ENCODE peak calls at places on chromosomes 11 and 22, in four cellular contexts. Y is IMR-90, J is H1, W is mesendoderm. H is an unnamed sample.

GRCh38 chr22:24391836-24392217 is 35.6 kb upstream of the ADORA2A start:
- DNase-seq in Y (peak), J (no peak), W (no peak), H (no peak)

GRCh38 chr11:2520736-2521035 is 75.9 kb downstream of the KCNQ1 start:
- DNase-seq in Y (no peak), J (no peak), W (peak), H (no peak)

GRCh38 chr22:24236656-24237055 is 8.2 kb downstream of the GGT5 start:
- DNase-seq in Y (no peak), J (no peak), W (no peak), H (no peak)

GRCh38 chr11:58770627-58771457 is 39.1 kb upstream of the GLYAT start:
- DNase-seq in Y (peak), J (no peak), W (no peak), H (no peak)

GRCh38 chr11:66412110-66412509 is 8.7 kb upstream of the NPAS4 start:
- DNase-seq in Y (no peak), J (no peak), W (no peak), H (no peak)

GRCh38 chr11:128174465-128175101 is 412.8 kb downstream of the ETS1 start:
- DNase-seq in Y (peak), J (no peak), W (peak), H (peak)

GRCh38 chr11:125975634-125976033 is 29.8 kb downstream of the VSIG10L2 start:
- DNase-seq in Y (no peak), J (no peak), W (no peak), H (no peak)

GRCh38 chr11:128471138-128471661 is 116.2 kb downstream of the ETS1 start:
- DNase-seq in Y (no peak), J (no peak), W (no peak), H (no peak)

GRCh38 chr11:111512296-111513239 is at the start of gene BTG4:
- DNase-seq in Y (no peak), J (no peak), W (peak), H (peak)

GRCh38 chr11:36088234-36088975 is 144.5 kb downstream of the LDLRAD3 start:
- DNase-seq in Y (peak), J (no peak), W (no peak), H (no peak)

GRCh38 chr11:108786281-108786990 is 121.6 kb downstream of the DDX10 start:
- DNase-seq in Y (no peak), J (no peak), W (no peak), H (no peak)

GRCh38 chr11:133706925-133707794 is 138.2 kb downstream of the SPATA19 start:
- DNase-seq in Y (no peak), J (no peak), W (no peak), H (no peak)

GRCh38 chr11:119474682-119475596 is 52.0 kb upstream of the THY1 start:
- DNase-seq in Y (peak), J (no peak), W (peak), H (peak)

GRCh38 chr11:1054143-1055108 is 17.9 kb upstream of the MUC6 start:
- DNase-seq in Y (no peak), J (no peak), W (no peak), H (no peak)

GRCh38 chr11:3865388-3866193 is 10.1 kb downstream of the STIM1 start:
- DNase-seq in Y (peak), J (no peak), W (no peak), H (no peak)

GRCh38 chr11:122271167-122271566 is 155.2 kb upstream of the BLID start:
- DNase-seq in Y (no peak), J (no peak), W (no peak), H (peak)

GRCh38 chr11:36391062-36391461 is 95.0 kb downstream of the PRR5L start:
- DNase-seq in Y (no peak), J (no peak), W (no peak), H (no peak)

GRCh38 chr22:50243704-50244419 is 961 bp downstream of the TUBGCP6 start:
- DNase-seq in Y (peak), J (no peak), W (no peak), H (no peak)

GRCh38 chr11:129141748-129142475 is 50.2 kb downstream of the ARHGAP32 start:
- DNase-seq in Y (no peak), J (no peak), W (no peak), H (no peak)

GRCh38 chr11:16993495-16993894 is 20.7 kb downstream of the PLEKHA7 start:
- DNase-seq in Y (no peak), J (no peak), W (no peak), H (no peak)

GRCh38 chr11:117829369-117829725 is 4.8 kb upstream of the FXYD2 start:
- DNase-seq in Y (no peak), J (no peak), W (no peak), H (peak)

GRCh38 chr11:441418-442274 is at the start of gene ANO9:
- DNase-seq in Y (no peak), J (no peak), W (peak), H (peak)

GRCh38 chr22:29907753-29908515 is 25.0 kb downstream of the MTMR3 start:
- DNase-seq in Y (peak), J (no peak), W (peak), H (no peak)

GRCh38 chr22:36659762-36660509 is 43.6 kb downstream of the CACNG2 start:
- DNase-seq in Y (peak), J (no peak), W (peak), H (no peak)

GRCh38 chr11:8006349-8006977 is 19.3 kb downstream of the EIF3F start:
- DNase-seq in Y (peak), J (no peak), W (peak), H (peak)

GRCh38 chr11:125167954-125168821 is 3.6 kb downstream of the PKNOX2 start:
- DNase-seq in Y (peak), J (no peak), W (peak), H (no peak)

GRCh38 chr22:48139776-48140175 is 1377.3 kb downstream of the TBC1D22A start:
- DNase-seq in Y (no peak), J (no peak), W (no peak), H (no peak)
- H3K56ac ChIP-seq in Y (no peak), J (no peak), W (no peak), H (no peak)

DNA sequence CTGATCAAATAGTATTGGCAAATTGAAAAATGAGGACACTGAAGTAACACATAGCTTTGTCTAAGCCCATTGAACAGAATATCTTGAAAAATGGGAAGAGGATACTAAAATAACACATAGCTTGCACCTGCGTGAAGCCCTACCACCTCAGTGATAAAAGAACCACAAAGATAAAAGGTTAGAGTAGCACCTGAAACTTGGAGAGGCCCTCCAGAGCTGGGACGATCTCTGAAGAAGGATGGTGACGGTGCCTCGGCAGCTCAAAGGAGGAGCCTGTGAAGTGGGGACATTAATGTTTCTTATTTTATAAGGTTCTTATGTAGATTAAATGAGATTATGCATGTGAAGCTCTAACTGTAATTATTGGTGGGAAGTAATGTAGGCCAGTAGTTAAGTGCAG is 23.1 kb upstream of the ARHGAP42 start:
- DNase-seq in Y (no peak), J (no peak), W (no peak), H (no peak)
- H3K56ac ChIP-seq in Y (no peak), J (no peak), W (no peak), H (no peak)

DNA sequence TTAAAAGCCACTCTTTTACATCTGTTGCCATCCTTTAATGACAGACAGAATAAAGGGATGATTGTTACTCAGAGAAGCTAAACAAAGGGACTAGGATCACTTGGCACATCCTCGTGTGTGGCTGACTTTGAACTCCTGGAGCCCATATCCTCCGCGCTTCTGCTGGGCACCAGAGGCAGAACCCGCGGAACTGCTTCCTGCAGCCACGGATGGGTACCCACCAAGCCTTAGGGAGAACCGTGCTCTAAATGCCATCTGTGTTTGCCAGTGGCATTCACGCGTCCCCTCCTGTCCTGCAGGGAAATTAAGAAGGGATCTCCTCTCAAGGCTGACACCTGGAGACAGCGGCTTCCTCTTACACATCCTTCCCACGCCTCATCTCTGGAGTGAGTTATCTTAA is 294.4 kb downstream of the NTM start:
- DNase-seq in Y (no peak), J (no peak), W (no peak), H (no peak)
- H3K56ac ChIP-seq in Y (no peak), J (no peak), W (no peak), H (no peak)

DNA sequence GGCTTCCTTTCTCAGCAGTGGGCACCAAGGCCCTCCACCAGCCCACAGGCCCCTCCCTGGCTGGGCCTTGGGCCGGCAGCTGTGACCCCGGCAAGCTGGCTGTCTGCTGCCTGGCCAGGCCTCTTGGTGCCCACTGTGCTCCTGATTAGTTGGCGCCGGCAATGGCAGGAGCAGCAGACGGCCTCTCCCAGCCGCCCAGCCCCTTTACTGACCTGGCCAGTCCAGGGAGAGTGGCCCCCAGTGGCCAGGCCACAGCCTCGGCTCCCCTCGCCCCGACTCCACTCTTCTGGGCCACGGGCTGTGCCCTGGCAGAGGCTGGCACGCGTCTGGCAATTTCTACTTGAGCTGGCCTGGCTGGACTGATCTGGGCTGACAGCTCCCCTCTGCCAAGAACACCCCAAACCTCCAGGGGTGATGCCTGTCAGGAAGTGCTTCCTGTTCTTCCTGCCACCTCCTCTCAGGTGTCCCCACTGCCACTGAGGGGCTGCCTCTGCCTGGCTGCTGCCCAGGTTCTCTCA is 58.1 kb downstream of the CACNA1I start:
- DNase-seq in Y (no peak), J (no peak), W (no peak), H (no peak)
- H3K56ac ChIP-seq in Y (no peak), J (no peak), W (no peak), H (no peak)

GRCh38 chr11:39385911-39386310 is 2073.5 kb downstream of the LRRC4C start:
- DNase-seq in Y (no peak), J (no peak), W (no peak), H (no peak)
- H3K56ac ChIP-seq in Y (no peak), J (no peak), W (no peak), H (no peak)

GRCh38 chr11:11772865-11773515 is 68.8 kb upstream of the USP47 start:
- DNase-seq in Y (no peak), J (no peak), W (no peak), H (no peak)

GRCh38 chr11:11770921-11771484 is 70.8 kb upstream of the USP47 start:
- DNase-seq in Y (no peak), J (no peak), W (no peak), H (no peak)

GRCh38 chr11:11770274-11770673 is 71.5 kb upstream of the USP47 start:
- DNase-seq in Y (no peak), J (no peak), W (no peak), H (no peak)

GRCh38 chr11:11769782-11770181 is 72.0 kb upstream of the USP47 start:
- DNase-seq in Y (no peak), J (no peak), W (no peak), H (no peak)

DNA sequence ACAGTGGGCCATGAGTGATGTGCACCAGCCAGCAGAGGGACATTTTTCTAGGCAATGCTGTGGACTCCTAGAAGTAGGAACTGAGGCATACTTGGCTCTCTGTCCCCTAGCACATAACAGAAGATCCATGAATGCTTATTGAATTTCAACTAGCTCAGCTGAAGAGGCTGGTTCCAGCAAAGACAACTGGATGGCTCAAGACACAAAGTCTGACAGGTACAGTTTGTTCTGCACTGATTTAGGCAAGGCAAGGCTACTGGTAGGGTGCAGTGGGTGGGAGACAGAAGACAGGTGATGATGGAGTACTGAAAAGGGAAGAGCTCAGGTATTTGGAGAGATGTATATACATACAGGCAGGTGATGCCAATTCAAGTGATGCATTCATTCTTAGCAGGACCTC is 72.4 kb upstream of the USP47 start:
- DNase-seq in Y (no peak), J (no peak), W (no peak), H (no peak)
- H3K56ac ChIP-seq in Y (no peak), J (no peak), W (no peak), H (no peak)

H was measured in H9.